ENCODE peak calls at places on chromosomes 12 and 14, in ten cellular contexts. J, V, U, B, T, K, L, R, O and G are unnamed samples.

GRCh38 chr14:92325835-92326234 is 2.9 kb downstream of the SLC24A4 start:
- DNase-seq in K (no peak), L (no peak), U (no peak), O (no peak), J (no peak), V (no peak), R (no peak), B (no peak), T (no peak), G (no peak)

GRCh38 chr12:93972411-93973208 is 175.8 kb upstream of the PLXNC1 start:
- DNase-seq in B (no peak), K (no peak), O (no peak), R (no peak), U (no peak), T (no peak), L (no peak), V (no peak), J (no peak), G (no peak)

GRCh38 chr12:126069549-126070165 is 1004.4 kb downstream of the AACS start:
- DNase-seq in K (no peak), L (peak), U (no peak), B (no peak), V (peak), R (no peak), J (peak), O (peak), T (peak), G (no peak)

GRCh38 chr12:5944053-5944452 is 1.0 kb downstream of the ANO2 start:
- DNase-seq in J (no peak), V (no peak), T (no peak), R (no peak), K (no peak), L (no peak), B (no peak), U (no peak), O (no peak), G (no peak)

GRCh38 chr12:92362785-92363184 is 217.1 kb upstream of the BTG1 start:
- DNase-seq in V (no peak), T (no peak), R (no peak), J (no peak), O (no peak), U (no peak), L (no peak), K (no peak), B (no peak), G (no peak)

GRCh38 chr12:128388461-128388921 is 121.5 kb downstream of the TMEM132C start:
- DNase-seq in V (no peak), K (no peak), U (no peak), B (peak), O (no peak), J (no peak), T (no peak), R (no peak), L (no peak), G (peak)

GRCh38 chr12:115941362-115941761 is 336.1 kb downstream of the MED13L start:
- DNase-seq in V (no peak), T (no peak), R (no peak), O (no peak), J (no peak), U (no peak), L (no peak), K (no peak), B (no peak), G (no peak)

GRCh38 chr14:42374332-42374731 is 767.7 kb downstream of the LRFN5 start:
- DNase-seq in O (no peak), U (no peak), B (no peak), J (no peak), L (no peak), R (no peak), T (no peak), K (no peak), V (no peak), G (no peak)

GRCh38 chr12:124654666-124655316 is 87.4 kb upstream of the NCOR2 start:
- DNase-seq in V (no peak), U (no peak), K (no peak), R (no peak), O (peak), B (peak), L (no peak), J (peak), T (no peak), G (no peak)

GRCh38 chr12:52041695-52042123 is 9.5 kb upstream of the NR4A1 start:
- DNase-seq in O (peak), T (peak), K (no peak), V (no peak), R (no peak), L (no peak), U (no peak), J (peak), B (peak), G (peak)

GRCh38 chr12:70543444-70543843 is 93.8 kb downstream of the PTPRB start:
- DNase-seq in R (no peak), L (no peak), K (peak), U (no peak), V (no peak), B (no peak), O (no peak), T (peak), J (no peak), G (no peak)

GRCh38 chr12:116916714-116917114 is 6.0 kb downstream of the FBXW8 start:
- DNase-seq in T (peak), J (peak), B (no peak), K (no peak), O (peak), V (peak), L (no peak), R (no peak), U (no peak), G (peak)

GRCh38 chr12:131105736-131106356 is 152.1 kb downstream of the ADGRD1 start:
- DNase-seq in O (no peak), B (peak), L (no peak), J (peak), K (no peak), T (no peak), U (peak), V (no peak), R (peak), G (no peak)

GRCh38 chr12:80314741-80315140 is 129.3 kb upstream of the PTPRQ start:
- DNase-seq in R (no peak), J (no peak), V (no peak), U (no peak), K (no peak), O (no peak), L (no peak), B (no peak), T (no peak), G (no peak)

GRCh38 chr12:52056801-52057613 is 5.8 kb downstream of the NR4A1 start:
- DNase-seq in R (no peak), T (no peak), L (no peak), K (no peak), J (no peak), B (no peak), U (no peak), V (no peak), O (peak), G (no peak)

GRCh38 chr14:80364274-80364673 is 153.0 kb upstream of the DIO2 start:
- DNase-seq in O (no peak), R (no peak), U (no peak), K (no peak), T (no peak), L (no peak), V (no peak), B (no peak), J (no peak), G (no peak)

GRCh38 chr12:76260390-76260748 is 87.8 kb downstream of the BBS10 start:
- DNase-seq in K (no peak), T (no peak), V (no peak), J (no peak), U (no peak), R (no peak), O (no peak), L (no peak), B (no peak), G (no peak)

GRCh38 chr14:75383721-75384120 is 44.1 kb upstream of the JDP2 start:
- DNase-seq in T (no peak), K (no peak), L (no peak), R (no peak), J (no peak), O (no peak), V (no peak), U (no peak), B (no peak), G (no peak)

GRCh38 chr12:4153343-4153892 is 120.1 kb upstream of the CCND2 start:
- DNase-seq in K (no peak), R (no peak), B (no peak), V (peak), T (no peak), J (no peak), O (no peak), U (no peak), L (no peak), G (peak)

GRCh38 chr12:43241971-43242370 is 310.0 kb downstream of the ADAMTS20 start:
- DNase-seq in K (no peak), L (no peak), V (no peak), B (no peak), O (no peak), T (no peak), R (no peak), U (no peak), J (no peak), G (no peak)

GRCh38 chr14:41607966-41608663 is 1.4 kb downstream of the LRFN5 start:
- DNase-seq in K (no peak), J (no peak), T (peak), U (peak), R (no peak), B (peak), V (peak), L (peak), O (peak), G (no peak)

GRCh38 chr14:105479438-105480164 is 5.0 kb downstream of the CRIP2 start:
- DNase-seq in U (no peak), B (no peak), R (no peak), K (no peak), J (no peak), O (no peak), V (no peak), T (no peak), L (no peak), G (no peak)

GRCh38 chr14:101865288-101865687 is 99.1 kb upstream of the DYNC1H1 start:
- DNase-seq in K (no peak), B (no peak), T (no peak), J (no peak), L (no peak), R (no peak), V (no peak), U (no peak), O (peak), G (no peak)

GRCh38 chr12:25480145-25480544 is 72.9 kb downstream of the LMNTD1 start:
- DNase-seq in V (no peak), T (no peak), U (no peak), K (no peak), R (no peak), J (no peak), L (no peak), O (no peak), B (no peak), G (no peak)

GRCh38 chr14:93055651-93056115 is 60.0 kb downstream of the ITPK1 start:
- DNase-seq in L (no peak), O (peak), J (peak), U (peak), V (peak), T (no peak), B (no peak), K (no peak), R (no peak), G (no peak)

GRCh38 chr12:7512528-7512927 is 9.0 kb upstream of the CD163 start:
- DNase-seq in R (no peak), J (peak), B (no peak), O (peak), L (no peak), U (no peak), V (no peak), K (no peak), T (peak), G (no peak)

GRCh38 chr12:104011265-104011664 is 38.7 kb downstream of the GLT8D2 start:
- DNase-seq in J (no peak), B (no peak), O (no peak), T (no peak), R (no peak), K (peak), U (no peak), L (no peak), V (no peak), G (no peak)

GRCh38 chr14:50527970-50528369 is 4.4 kb downstream of the MAP4K5 start:
- DNase-seq in T (no peak), V (no peak), J (no peak), U (no peak), O (no peak), R (no peak), K (no peak), B (no peak), L (no peak), G (no peak)

GRCh38 chr14:50530358-50530757 is 2.0 kb downstream of the MAP4K5 start:
- DNase-seq in J (no peak), V (no peak), L (no peak), U (no peak), B (no peak), T (no peak), K (no peak), O (no peak), R (no peak), G (no peak)

GRCh38 chr14:50530794-50531193 is 1.6 kb downstream of the MAP4K5 start:
- DNase-seq in B (no peak), T (no peak), K (no peak), V (no peak), U (no peak), J (no peak), O (no peak), R (no peak), L (no peak), G (no peak)

GRCh38 chr14:50531595-50532501 is 521 bp downstream of the MAP4K5 start:
- DNase-seq in R (peak), B (peak), T (peak), L (peak), J (peak), O (peak), K (no peak), U (peak), V (peak), G (peak)

DNA sequence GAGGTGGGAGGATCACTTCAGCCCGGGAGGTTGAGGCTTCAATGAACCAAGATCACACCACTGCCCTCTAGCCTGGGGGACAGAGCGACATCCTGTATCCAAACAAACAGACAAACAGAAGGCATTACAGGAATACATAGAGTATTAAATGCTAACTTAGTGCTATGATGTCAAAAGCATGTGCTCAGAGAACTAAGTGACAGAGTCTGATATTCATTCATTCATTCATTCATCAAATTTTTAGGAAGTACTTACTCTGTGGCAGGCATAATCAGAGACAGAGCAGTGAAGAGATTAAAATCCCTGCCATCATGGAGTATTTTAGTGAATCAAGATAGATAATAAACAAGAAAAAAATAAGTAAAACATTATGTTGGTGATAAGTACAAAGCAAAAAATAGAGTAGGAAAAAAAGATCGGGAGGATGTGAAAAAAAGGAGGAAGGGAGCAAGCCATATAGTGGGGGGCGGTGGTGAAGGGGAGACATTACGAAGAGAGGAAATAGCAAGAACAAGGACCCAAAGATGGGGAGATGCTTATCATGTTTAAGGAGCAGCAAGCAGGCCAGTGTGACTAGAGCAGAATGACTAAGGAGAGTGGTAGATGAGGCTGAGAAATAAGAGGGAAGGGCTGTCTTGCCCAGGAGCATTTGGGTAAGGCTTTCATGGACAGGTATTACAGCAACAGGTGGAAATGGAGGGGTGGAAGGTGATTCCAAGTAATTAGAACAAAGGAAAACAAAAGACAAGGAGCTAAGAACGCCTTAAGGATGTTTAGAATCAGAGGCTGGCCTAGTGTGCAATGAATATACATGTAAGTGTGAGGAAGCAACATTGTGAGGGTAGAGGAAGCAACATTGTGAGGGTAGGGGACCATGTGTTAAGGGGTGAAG is 2.8 kb downstream of the MAP4K5 start:
- DNase-seq in R (no peak), K (no peak), B (no peak), T (no peak), L (no peak), O (no peak), U (no peak), J (no peak), V (no peak), G (no peak)
- TF ChIP-seq CTCF in R (no peak), K (no peak), B (no peak), T (no peak), L (no peak), O (no peak), U (no peak), J (no peak), V (no peak), G (no peak)

DNA sequence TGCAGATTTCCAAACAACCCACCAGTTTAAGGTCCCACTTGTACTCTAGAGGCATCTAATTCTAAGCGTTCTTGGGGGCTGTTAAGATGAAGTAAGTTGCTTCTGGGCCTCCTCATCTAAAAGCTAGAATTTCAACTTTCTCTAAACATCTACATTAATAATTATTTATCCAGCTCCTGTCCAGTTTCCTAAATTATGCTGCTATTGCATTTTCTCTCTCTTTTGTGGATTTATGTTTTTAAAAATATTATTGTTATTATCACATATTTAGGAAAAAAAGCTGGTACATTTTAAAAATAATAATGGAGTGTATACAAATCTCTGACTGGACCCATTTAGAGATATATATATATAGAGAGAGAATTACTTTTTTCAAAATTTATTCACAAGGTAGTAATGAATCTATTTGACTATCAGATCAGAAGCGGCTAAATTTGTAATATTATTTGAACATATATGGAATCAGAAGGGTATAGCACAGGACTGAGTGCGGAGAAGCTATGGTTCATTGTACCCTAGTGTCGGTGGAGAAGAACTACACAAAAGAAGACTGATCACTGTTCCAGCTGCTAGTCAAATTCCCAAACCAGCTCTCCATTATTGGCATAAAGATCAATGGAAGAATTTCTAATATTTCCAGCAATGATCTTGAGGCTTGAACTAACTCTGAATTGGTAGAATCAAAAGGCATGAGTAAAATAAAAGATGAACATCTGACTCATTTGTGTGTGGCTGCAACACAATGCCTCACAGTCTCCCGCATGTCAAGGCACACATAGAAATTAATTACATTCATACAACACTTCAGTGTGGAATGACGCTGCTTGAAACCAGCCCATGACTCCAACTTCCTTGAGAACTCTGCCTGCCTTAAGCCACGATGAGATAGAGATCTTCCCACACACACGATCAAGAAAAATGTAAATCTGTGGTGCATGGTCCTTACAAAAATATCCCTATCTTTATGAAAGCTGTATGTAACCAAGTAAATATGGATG is 433.4 kb upstream of the OR4E1 start:
- DNase-seq in T (no peak), K (no peak), V (no peak), B (no peak), U (no peak), R (no peak), O (no peak), L (no peak), J (no peak), G (no peak)
- TF ChIP-seq CTCF in T (no peak), K (no peak), V (no peak), B (no peak), U (no peak), R (no peak), O (no peak), L (peak), J (no peak), G (no peak)

GRCh38 chr14:72645706-72646105 is 248.2 kb downstream of the DPF3 start:
- DNase-seq in R (no peak), V (no peak), B (no peak), O (no peak), T (no peak), L (no peak), K (no peak), U (no peak), J (no peak), G (no peak)

GRCh38 chr14:72644758-72645489 is 249.0 kb downstream of the DPF3 start:
- DNase-seq in L (no peak), V (no peak), B (no peak), R (no peak), J (no peak), T (no peak), U (no peak), O (no peak), K (no peak), G (no peak)

GRCh38 chr14:72641086-72641485 is 252.8 kb downstream of the DPF3 start:
- DNase-seq in O (no peak), U (no peak), K (no peak), J (no peak), V (no peak), L (no peak), B (no peak), T (no peak), R (no peak), G (no peak)

GRCh38 chr14:72644038-72644437 is 249.9 kb downstream of the DPF3 start:
- DNase-seq in T (no peak), V (no peak), R (no peak), L (no peak), B (no peak), J (no peak), O (no peak), K (no peak), U (no peak), G (no peak)

GRCh38 chr14:72643317-72643801 is 250.5 kb downstream of the DPF3 start:
- DNase-seq in R (no peak), O (peak), T (no peak), L (no peak), B (no peak), V (no peak), U (no peak), K (no peak), J (no peak), G (no peak)
- TF ChIP-seq CTCF in R (no peak), O (no peak), T (no peak), L (no peak), B (no peak), V (no peak), U (no peak), K (no peak), J (no peak), G (no peak)

GRCh38 chr14:72404106-72404774 is 472.0 kb downstream of the RGS6 start:
- DNase-seq in R (no peak), V (no peak), B (no peak), O (no peak), J (no peak), K (no peak), T (no peak), U (no peak), L (no peak), G (no peak)

GRCh38 chr14:72409047-72409446 is 476.8 kb downstream of the RGS6 start:
- DNase-seq in U (no peak), O (no peak), J (no peak), V (no peak), T (no peak), K (no peak), L (no peak), B (no peak), R (no peak), G (no peak)

GRCh38 chr14:72401632-72402428 is 469.6 kb downstream of the RGS6 start:
- DNase-seq in B (no peak), K (no peak), J (no peak), R (no peak), U (no peak), O (no peak), V (no peak), L (no peak), T (no peak), G (no peak)

GRCh38 chr14:72402429-72402772 is 470.2 kb downstream of the RGS6 start:
- DNase-seq in L (no peak), K (no peak), T (no peak), R (no peak), J (no peak), B (no peak), V (no peak), U (no peak), O (no peak), G (no peak)

GRCh38 chr14:72404998-72405397 is 472.8 kb downstream of the RGS6 start:
- DNase-seq in R (no peak), B (no peak), V (no peak), K (no peak), T (no peak), O (no peak), L (no peak), U (no peak), J (no peak), G (no peak)
- TF ChIP-seq CTCF in R (no peak), B (no peak), V (no peak), K (no peak), T (no peak), O (no peak), L (no peak), U (no peak), J (no peak), G (no peak)

GRCh38 chr14:37598973-37599526 is 3.6 kb downstream of the TTC6 start:
- DNase-seq in V (no peak), J (no peak), L (no peak), U (no peak), K (no peak), B (no peak), R (no peak), T (no peak), O (no peak), G (no peak)

GRCh38 chr14:37600880-37601741 is 5.7 kb downstream of the TTC6 start:
- DNase-seq in B (no peak), L (no peak), V (peak), J (no peak), U (no peak), R (no peak), K (no peak), O (no peak), T (no peak), G (no peak)

GRCh38 chr14:37601849-37602248 is 6.4 kb downstream of the TTC6 start:
- DNase-seq in K (no peak), B (no peak), T (no peak), O (no peak), J (no peak), R (no peak), V (peak), U (no peak), L (no peak), G (no peak)

GRCh38 chr14:37598085-37598972 is 2.9 kb downstream of the TTC6 start:
- DNase-seq in U (peak), T (no peak), V (peak), K (no peak), J (no peak), L (no peak), B (no peak), O (no peak), R (no peak), G (no peak)

GRCh38 chr14:37599527-37600368 is 4.3 kb downstream of the TTC6 start:
- DNase-seq in T (no peak), R (no peak), K (no peak), O (no peak), U (no peak), L (peak), B (no peak), V (peak), J (no peak), G (no peak)
- TF ChIP-seq CTCF in T (no peak), R (no peak), K (no peak), O (no peak), U (no peak), L (no peak), B (no peak), V (no peak), J (no peak), G (no peak)